ENCODE peak calls at places on chromosomes 3 and 15, in nine cellular contexts. D is ureter; B is gastrocnemius medialis; L is neuronal stem cell; G is nephron progenitor cell; N is CD8-positive, alpha-beta T cell; S is WTC11; E is astrocyte of the spinal cord; T is K562. X is an unnamed sample.

GRCh38 chr3:41522620-41523019 is 323.3 kb downstream of the CTNNB1 start:
- DNase-seq in T (no peak), D (no peak), S (no peak), L (no peak), G (no peak), N (no peak), B (no peak), E (no peak), X (peak; percentile 53)

GRCh38 chr15:50262533-50262932 is 3.0 kb downstream of the HDC start:
- DNase-seq in N (no peak), S (no peak), D (no peak), B (no peak), G (no peak), E (no peak), T (no peak), L (no peak), X (no peak)

GRCh38 chr15:64483749-64484148 is 23.4 kb downstream of the ZNF609 start:
- DNase-seq in D (no peak), E (no peak), N (no peak), G (no peak), L (no peak), T (no peak), S (no peak), B (no peak), X (no peak)

GRCh38 chr3:14123308-14124222 is 1.1 kb downstream of the CHCHD4 start:
- DNase-seq in S (no peak), D (no peak), L (no peak), E (no peak), T (peak; percentile 67), B (peak; percentile 17), G (no peak), N (no peak), X (no peak)

GRCh38 chr3:123745184-123745855 is 138.8 kb downstream of the MYLK start:
- DNase-seq in G (no peak), B (no peak), S (no peak), N (no peak), E (no peak), T (no peak), L (no peak), D (no peak), X (no peak)

GRCh38 chr3:69252631-69253030 is 130.2 kb upstream of the LMOD3 start:
- DNase-seq in S (no peak), T (no peak), E (no peak), L (no peak), D (no peak), G (no peak), B (no peak), N (no peak), X (no peak)

GRCh38 chr3:42855547-42856380 is 19.9 kb downstream of the CYP8B1 start:
- DNase-seq in B (peak; percentile 28), S (no peak), T (peak; percentile 75), G (no peak), E (no peak), N (no peak), D (no peak), L (no peak), X (no peak)

GRCh38 chr3:186844908-186845307 is 2.4 kb downstream of the ADIPOQ start:
- DNase-seq in B (no peak), D (no peak), N (no peak), E (no peak), T (no peak), S (no peak), L (no peak), G (no peak), X (no peak)

GRCh38 chr15:47778263-47778770 is 61.0 kb downstream of the SEMA6D start:
- DNase-seq in B (no peak), T (no peak), G (no peak), E (no peak), S (no peak), N (no peak), L (no peak), D (no peak), X (no peak)

GRCh38 chr15:59996498-59997041 is 7.5 kb upstream of the FOXB1 start:
- DNase-seq in B (no peak), T (no peak), D (no peak), G (no peak), S (peak; percentile 56), E (no peak), L (no peak), N (no peak), X (no peak)

GRCh38 chr3:45223889-45224730 is 2.0 kb downstream of the TMEM158 start:
- DNase-seq in G (no peak), D (no peak), T (no peak), E (peak; percentile 63), S (no peak), N (no peak), B (no peak), L (no peak), X (no peak)

GRCh38 chr3:116770815-116771450 is 61.4 kb downstream of the TUSC7 start:
- DNase-seq in S (peak; percentile 83), T (peak; percentile 67), D (peak; percentile 64), N (no peak), L (peak; percentile 74), E (peak; percentile 80), G (peak; percentile 78), B (peak; percentile 14), X (peak; percentile 37)